ENCODE peak calls at places on chromosomes 2 and 18, in four cellular contexts. One of them, this sample, is unnamed.
A peak's percentile ranks its signal among the peaks of the same experiment; 100 is the strongest.

GRCh38 chr2:136381722-136382633 is 264.0 kb upstream of the CXCR4 start:
- DNase-seq in cardiac muscle cell: no peak
- DNase-seq in aorta: no peak
- DNase-seq in left ventricle myocardium inferior: no peak
- DNase-seq in this sample: peak; percentile 46

GRCh38 chr2:172427256-172427989 is at the start of gene ITGA6:
- DNase-seq in cardiac muscle cell: peak; percentile 52
- DNase-seq in aorta: peak; percentile 73
- DNase-seq in left ventricle myocardium inferior: peak; percentile 80
- DNase-seq in this sample: peak; percentile 44

GRCh38 chr2:66030553-66030952 is 404.4 kb upstream of the MEIS1 start:
- DNase-seq in cardiac muscle cell: no peak
- DNase-seq in aorta: no peak
- DNase-seq in left ventricle myocardium inferior: no peak
- DNase-seq in this sample: no peak

GRCh38 chr2:195595825-195596224 is 61.2 kb upstream of the SLC39A10 start:
- DNase-seq in cardiac muscle cell: no peak
- DNase-seq in aorta: no peak
- DNase-seq in left ventricle myocardium inferior: no peak
- DNase-seq in this sample: no peak

GRCh38 chr2:26640781-26641564 is at the start of gene CIB4:
- DNase-seq in cardiac muscle cell: no peak
- DNase-seq in aorta: no peak
- DNase-seq in left ventricle myocardium inferior: no peak
- DNase-seq in this sample: no peak

GRCh38 chr2:98468621-98469236 is 24.1 kb downstream of the INPP4A start:
- DNase-seq in cardiac muscle cell: peak; percentile 32
- DNase-seq in aorta: no peak
- DNase-seq in left ventricle myocardium inferior: no peak
- DNase-seq in this sample: no peak

GRCh38 chr2:200156140-200156858 is 150.2 kb upstream of the SPATS2L start:
- DNase-seq in cardiac muscle cell: peak; percentile 90
- DNase-seq in aorta: no peak
- DNase-seq in left ventricle myocardium inferior: no peak
- DNase-seq in this sample: no peak

GRCh38 chr18:43935051-43935412 is 657.7 kb upstream of the SYT4 start:
- DNase-seq in cardiac muscle cell: peak; percentile 30
- DNase-seq in aorta: no peak
- DNase-seq in left ventricle myocardium inferior: no peak
- DNase-seq in this sample: no peak

GRCh38 chr18:48072428-48073204 is 142.2 kb upstream of the SMAD2 start:
- DNase-seq in cardiac muscle cell: no peak
- DNase-seq in aorta: no peak
- DNase-seq in left ventricle myocardium inferior: no peak
- DNase-seq in this sample: no peak

GRCh38 chr2:54586062-54586982 is 130.2 kb downstream of the SPTBN1 start:
- DNase-seq in cardiac muscle cell: peak; percentile 50
- DNase-seq in aorta: no peak
- DNase-seq in left ventricle myocardium inferior: no peak
- DNase-seq in this sample: no peak

GRCh38 chr18:58515175-58515574 is 113.7 kb downstream of the ALPK2 start:
- DNase-seq in cardiac muscle cell: no peak
- DNase-seq in aorta: no peak
- DNase-seq in left ventricle myocardium inferior: no peak
- DNase-seq in this sample: no peak

GRCh38 chr2:95143838-95144237 is 15.8 kb downstream of the ZNF514 start:
- DNase-seq in cardiac muscle cell: no peak
- DNase-seq in aorta: no peak
- DNase-seq in left ventricle myocardium inferior: no peak
- DNase-seq in this sample: no peak

DNA sequence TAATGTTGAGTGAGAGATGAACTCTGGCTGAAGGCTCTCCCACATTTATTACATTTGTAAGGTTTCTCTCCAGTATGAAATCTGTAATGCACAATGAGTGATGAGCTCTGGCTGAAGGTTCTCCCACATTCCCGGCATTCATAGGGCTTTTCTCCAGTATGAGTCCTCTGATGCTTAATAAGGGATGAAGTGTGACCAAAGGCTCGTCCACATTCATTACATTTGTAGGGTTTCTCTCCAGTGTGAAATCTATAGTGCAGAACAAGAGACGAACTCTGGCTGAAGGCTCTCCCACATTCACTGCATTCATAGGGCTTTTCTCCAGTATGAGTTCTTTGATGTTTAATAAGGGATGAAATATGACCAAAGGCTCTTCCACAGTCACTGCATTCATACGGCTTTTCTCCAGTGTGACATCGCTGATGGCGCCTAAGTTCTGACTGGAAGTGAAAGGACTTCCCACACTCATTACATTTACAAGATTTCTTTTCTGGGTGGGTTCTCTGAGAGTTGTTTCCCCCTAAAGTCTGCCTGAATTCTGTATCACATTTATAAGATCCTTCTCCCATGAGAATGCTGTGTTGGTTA is 10.2 kb downstream of the ZNF514 start:
- DNase-seq in cardiac muscle cell: no peak
- DNase-seq in aorta: no peak
- DNase-seq in left ventricle myocardium inferior: no peak
- DNase-seq in this sample: no peak
- H3K9me3 ChIP-seq in cardiac muscle cell: peaks cover 12% of the 10 kb centered on the region
- H3K9me3 ChIP-seq in aorta: peaks cover 46% of the 10 kb centered on the region
- H3K9me3 ChIP-seq in left ventricle myocardium inferior: peaks cover 98% of the 10 kb centered on the region
- H3K9me3 ChIP-seq in this sample: peaks cover 42% of the 10 kb centered on the region

DNA sequence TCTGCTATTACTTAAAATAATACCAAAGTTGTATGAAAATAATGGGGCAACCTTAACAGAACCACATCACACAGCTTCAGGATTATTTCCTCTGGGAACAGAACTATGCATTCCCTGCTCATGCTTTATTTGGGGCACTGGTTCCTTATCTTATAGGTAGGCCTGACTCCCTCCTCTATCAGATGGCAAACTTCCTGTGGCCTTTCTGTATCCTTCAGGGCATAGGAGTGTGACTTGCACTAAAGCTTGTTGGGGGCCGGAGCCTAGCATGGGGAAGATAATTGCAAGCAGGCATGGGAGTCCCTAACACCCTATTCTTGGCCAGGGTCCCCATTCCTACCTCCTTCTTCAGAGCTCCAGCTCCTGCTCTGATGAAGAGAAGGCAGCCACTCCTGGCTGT is 167.2 kb upstream of the SERTAD2 start:
- DNase-seq in cardiac muscle cell: no peak
- DNase-seq in aorta: no peak
- DNase-seq in left ventricle myocardium inferior: no peak
- DNase-seq in this sample: no peak
- H3K9me3 ChIP-seq in cardiac muscle cell: no peaks in the 10 kb centered on the region
- H3K9me3 ChIP-seq in aorta: no peaks in the 10 kb centered on the region
- H3K9me3 ChIP-seq in left ventricle myocardium inferior: no peaks in the 10 kb centered on the region
- H3K9me3 ChIP-seq in this sample: no peaks in the 10 kb centered on the region

DNA sequence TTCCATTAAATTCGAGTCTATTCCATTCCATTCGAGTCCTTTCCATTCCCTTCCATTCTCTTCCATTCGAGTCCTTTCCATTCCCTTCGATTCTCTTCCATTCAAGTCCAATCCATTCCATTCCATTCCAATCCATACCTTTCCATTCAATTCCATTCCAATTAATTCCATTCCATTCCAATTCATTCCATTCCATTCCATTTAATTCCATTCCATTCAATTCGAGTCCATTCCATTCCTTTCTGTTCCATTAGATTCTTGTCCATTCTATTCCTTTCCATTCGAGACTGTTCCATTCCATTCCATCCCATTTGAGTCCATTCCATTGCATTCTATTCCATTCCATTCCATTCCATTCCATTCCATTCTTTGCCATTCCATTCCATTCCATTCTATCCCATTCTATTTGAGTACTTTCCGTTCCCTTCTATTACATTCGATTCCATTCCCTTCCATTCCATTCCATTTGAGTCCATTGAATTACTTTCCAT is 1130.0 kb downstream of the RPIA start:
- DNase-seq in cardiac muscle cell: no peak
- DNase-seq in aorta: no peak
- DNase-seq in left ventricle myocardium inferior: no peak
- DNase-seq in this sample: no peak
- H3K9me3 ChIP-seq in cardiac muscle cell: peaks cover 66% of the 10 kb centered on the region
- H3K9me3 ChIP-seq in aorta: peaks cover 9% of the 10 kb centered on the region
- H3K9me3 ChIP-seq in left ventricle myocardium inferior: no peaks in the 10 kb centered on the region
- H3K9me3 ChIP-seq in this sample: peaks cover 31% of the 10 kb centered on the region

DNA sequence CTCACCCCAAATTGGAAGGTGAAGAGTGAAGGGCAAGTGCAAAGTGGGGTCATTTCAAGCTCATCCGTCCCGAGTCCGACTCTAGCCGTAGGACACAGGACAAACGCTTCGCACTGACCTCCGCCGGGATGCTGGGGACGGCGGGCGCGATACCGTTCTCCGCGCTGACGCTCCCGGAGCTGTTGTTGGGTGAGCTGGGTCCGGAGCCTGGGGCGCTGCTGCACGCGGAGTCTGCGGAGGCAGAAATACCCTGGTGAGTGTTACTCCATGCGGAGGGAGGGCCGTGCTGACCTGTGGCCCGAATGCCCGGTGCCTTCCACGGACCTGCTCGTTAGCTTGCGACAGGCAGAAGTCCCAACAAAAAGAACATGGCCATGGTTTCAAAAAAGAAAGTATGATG is 261.3 kb downstream of the HDAC4 start:
- DNase-seq in cardiac muscle cell: no peak
- DNase-seq in aorta: no peak
- DNase-seq in left ventricle myocardium inferior: no peak
- DNase-seq in this sample: no peak
- H3K9me3 ChIP-seq in cardiac muscle cell: no peaks in the 10 kb centered on the region
- H3K9me3 ChIP-seq in aorta: no peaks in the 10 kb centered on the region
- H3K9me3 ChIP-seq in left ventricle myocardium inferior: no peaks in the 10 kb centered on the region
- H3K9me3 ChIP-seq in this sample: no peaks in the 10 kb centered on the region

GRCh38 chr2:118521272-118521671 is 326.2 kb downstream of the EN1 start:
- DNase-seq in cardiac muscle cell: no peak
- DNase-seq in aorta: no peak
- DNase-seq in left ventricle myocardium inferior: no peak
- DNase-seq in this sample: no peak
- H3K9me3 ChIP-seq in cardiac muscle cell: no peaks in the 10 kb centered on the region
- H3K9me3 ChIP-seq in aorta: peaks cover 2% of the 10 kb centered on the region
- H3K9me3 ChIP-seq in left ventricle myocardium inferior: peaks cover 45% of the 10 kb centered on the region
- H3K9me3 ChIP-seq in this sample: peaks cover 8% of the 10 kb centered on the region

GRCh38 chr18:56162316-56162715 is 476.1 kb downstream of the TXNL1 start:
- DNase-seq in cardiac muscle cell: peak; percentile 54
- DNase-seq in aorta: no peak
- DNase-seq in left ventricle myocardium inferior: no peak
- DNase-seq in this sample: no peak

GRCh38 chr18:56165601-56166355 is 472.6 kb downstream of the TXNL1 start:
- DNase-seq in cardiac muscle cell: no peak
- DNase-seq in aorta: no peak
- DNase-seq in left ventricle myocardium inferior: no peak
- DNase-seq in this sample: no peak

GRCh38 chr18:56162871-56163270 is 475.5 kb downstream of the TXNL1 start:
- DNase-seq in cardiac muscle cell: peak; percentile 78
- DNase-seq in aorta: no peak
- DNase-seq in left ventricle myocardium inferior: no peak
- DNase-seq in this sample: no peak

GRCh38 chr18:56168049-56168781 is 470.2 kb downstream of the TXNL1 start:
- DNase-seq in cardiac muscle cell: peak; percentile 59
- DNase-seq in aorta: peak; percentile 46
- DNase-seq in left ventricle myocardium inferior: no peak
- DNase-seq in this sample: no peak

DNA sequence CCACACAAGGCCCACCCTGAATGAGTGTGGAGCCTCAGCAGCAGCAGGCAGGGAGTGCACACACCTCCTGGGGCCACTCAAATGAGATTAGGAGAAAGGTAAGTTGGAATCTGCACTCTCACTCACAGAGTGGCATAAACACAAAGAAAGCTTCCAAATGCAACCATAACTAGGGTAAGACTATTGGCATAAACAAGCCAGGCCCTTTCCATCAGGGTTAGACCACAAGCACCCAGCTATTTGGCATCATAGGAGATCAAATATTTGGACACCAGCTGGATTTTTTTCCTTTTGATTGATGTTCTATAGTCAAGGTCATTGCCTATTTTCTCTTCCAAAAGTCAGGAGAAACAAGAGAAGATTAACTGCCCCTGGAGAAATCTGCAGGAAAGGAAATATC is 471.5 kb downstream of the TXNL1 start:
- DNase-seq in cardiac muscle cell: no peak
- DNase-seq in aorta: no peak
- DNase-seq in left ventricle myocardium inferior: no peak
- DNase-seq in this sample: no peak
- H3K9me3 ChIP-seq in cardiac muscle cell: no peaks in the 10 kb centered on the region
- H3K9me3 ChIP-seq in aorta: no peaks in the 10 kb centered on the region
- H3K9me3 ChIP-seq in left ventricle myocardium inferior: no peaks in the 10 kb centered on the region
- H3K9me3 ChIP-seq in this sample: no peaks in the 10 kb centered on the region